ENCODE peak calls at places on chromosome 14, in six cellular contexts. M is GM23248, Z is PC-3, S is hepatocyte, B is HCT116, N is PC-9. K is an unnamed sample.

GRCh38 chr14:59267046-59267445 is 78.6 kb downstream of the DAAM1 start:
- DNase-seq in M (no peak), Z (no peak), S (no peak), B (no peak), N (no peak), K (no peak)

GRCh38 chr14:68607081-68607851 is 185.6 kb downstream of the ZFP36L1 start:
- DNase-seq in M (peak; percentile 31), Z (peak; percentile 50), S (peak; percentile 86), B (no peak), N (no peak), K (no peak)

GRCh38 chr14:101761881-101762529 is 496 bp downstream of the PPP2R5C start:
- DNase-seq in M (peak; percentile 68), Z (peak; percentile 21), S (peak; percentile 65), B (no peak), N (peak; percentile 57), K (peak; percentile 46)

GRCh38 chr14:52609445-52610044 is 56.9 kb downstream of the GPR137C start:
- DNase-seq in M (no peak), Z (no peak), S (no peak), B (no peak), N (no peak), K (no peak)

GRCh38 chr14:72186461-72187035 is 254.3 kb downstream of the RGS6 start:
- DNase-seq in M (no peak), Z (no peak), S (peak; percentile 35), B (no peak), N (no peak), K (no peak)

GRCh38 chr14:99733551-99734405 is 49.7 kb downstream of the CYP46A1 start:
- DNase-seq in M (no peak), Z (no peak), S (no peak), B (no peak), N (no peak), K (no peak)

GRCh38 chr14:75607842-75608640 is 29.6 kb downstream of the FLVCR2 start:
- DNase-seq in M (no peak), Z (no peak), S (no peak), B (no peak), N (no peak), K (no peak)

GRCh38 chr14:40252817-40253447 is 820.7 kb upstream of the FBXO33 start:
- DNase-seq in M (no peak), Z (peak; percentile 44), S (no peak), B (peak; percentile 7), N (no peak), K (peak; percentile 19)

GRCh38 chr14:99524091-99524661 is 43.0 kb downstream of the CCNK start:
- DNase-seq in M (no peak), Z (peak; percentile 22), S (no peak), B (no peak), N (no peak), K (no peak)

GRCh38 chr14:52175982-52176502 is 91.5 kb upstream of the PTGDR start:
- DNase-seq in M (no peak), Z (no peak), S (no peak), B (no peak), N (no peak), K (peak; percentile 87)

GRCh38 chr14:31880935-31881334 is 196.2 kb upstream of the ARHGAP5 start:
- DNase-seq in M (peak; percentile 96), Z (peak; percentile 84), S (peak; percentile 47), B (peak; percentile 12), N (peak; percentile 51), K (no peak)

GRCh38 chr14:58167891-58168290 is 15.9 kb upstream of the ARMH4 start:
- DNase-seq in M (no peak), Z (no peak), S (no peak), B (no peak), N (no peak), K (no peak)

GRCh38 chr14:80764496-80764895 is 177.0 kb downstream of the CEP128 start:
- DNase-seq in M (no peak), Z (peak; percentile 17), S (no peak), B (no peak), N (no peak), K (no peak)

GRCh38 chr14:44700184-44700583 is 193.1 kb upstream of the FSCB start:
- DNase-seq in M (no peak), Z (peak; percentile 86), S (peak; percentile 8), B (no peak), N (no peak), K (no peak)

GRCh38 chr14:75587388-75587787 is 9.0 kb downstream of the FLVCR2 start:
- DNase-seq in M (no peak), Z (no peak), S (no peak), B (no peak), N (no peak), K (no peak)

GRCh38 chr14:104360522-104360921 is 219.0 kb upstream of the C14orf180 start:
- DNase-seq in M (no peak), Z (no peak), S (no peak), B (no peak), N (no peak), K (no peak)

GRCh38 chr14:50835280-50835679 is 4.3 kb upstream of the NIN start:
- DNase-seq in M (peak; percentile 25), Z (no peak), S (no peak), B (no peak), N (no peak), K (peak; percentile 82)

GRCh38 chr14:104536942-104537612 is 42.5 kb upstream of the C14orf180 start:
- DNase-seq in M (peak; percentile 41), Z (peak; percentile 43), S (peak; percentile 82), B (peak; percentile 12), N (no peak), K (no peak)

DNA sequence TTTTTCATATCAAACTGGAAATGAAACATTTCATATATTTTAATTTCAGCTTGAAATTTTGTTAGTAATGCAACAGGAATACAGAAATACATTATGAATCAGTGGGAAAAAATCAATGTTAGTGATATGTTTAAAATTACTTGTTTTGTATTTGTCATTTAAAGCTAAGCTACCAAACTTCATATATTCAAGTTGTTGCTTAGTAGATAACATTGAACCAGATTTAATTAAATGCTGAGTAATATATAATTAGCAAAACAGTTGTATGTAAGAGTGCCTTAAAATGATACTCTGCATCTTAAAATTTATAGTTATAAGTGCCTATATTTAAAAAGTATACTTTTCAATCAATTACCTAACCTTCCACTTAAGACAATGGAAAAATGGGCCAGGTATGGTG is 5.0 kb downstream of the CHURC1 start:
- DNase-seq in M (peak; percentile 33), Z (no peak), S (no peak), B (no peak), N (no peak), K (no peak)
- H3K27ac ChIP-seq in M (peak overlapping the region; percentile 81), Z (no peak overlapping the region), S (no peak overlapping the region), B (no peak overlapping the region), N (no peak overlapping the region), K (no peak overlapping the region)

DNA sequence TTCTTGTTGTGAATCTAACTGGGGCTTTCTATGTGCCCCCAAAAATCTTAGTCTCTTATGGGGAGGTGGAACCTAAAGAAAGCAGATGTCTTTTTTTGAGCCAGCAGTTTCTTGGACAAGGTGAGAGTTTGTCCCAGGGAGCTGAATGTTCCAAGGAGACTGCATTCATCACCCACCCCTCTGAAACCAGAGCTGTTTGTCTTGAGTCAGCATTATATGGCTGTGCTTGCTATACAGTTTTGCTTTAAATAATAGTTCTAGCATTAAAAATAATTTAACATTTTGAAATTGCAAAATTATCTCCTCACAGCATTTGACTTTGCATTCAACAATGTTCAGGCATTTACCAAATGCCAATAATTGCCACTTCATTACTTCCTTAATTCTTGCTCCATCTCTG is 813.3 kb downstream of the BCL11B start:
- DNase-seq in M (no peak), Z (no peak), S (no peak), B (no peak), N (no peak), K (no peak)
- H3K9me2 ChIP-seq in M (no peaks in the 10 kb centered on the region), Z (no peaks in the 10 kb centered on the region), S (no peaks in the 10 kb centered on the region), B (no peaks in the 10 kb centered on the region), N (no peaks in the 10 kb centered on the region), K (no peaks in the 10 kb centered on the region)

GRCh38 chr14:106390401-106390800 is 864.0 kb downstream of the TMEM121 start:
- DNase-seq in M (no peak), Z (no peak), S (no peak), B (no peak), N (no peak), K (no peak)

GRCh38 chr14:106395460-106396050 is 869.2 kb downstream of the TMEM121 start:
- DNase-seq in M (no peak), Z (no peak), S (no peak), B (no peak), N (no peak), K (no peak)

GRCh38 chr14:106393742-106394141 is 867.4 kb downstream of the TMEM121 start:
- DNase-seq in M (no peak), Z (no peak), S (no peak), B (no peak), N (no peak), K (no peak)

GRCh38 chr14:106390947-106391346 is 864.6 kb downstream of the TMEM121 start:
- DNase-seq in M (no peak), Z (no peak), S (no peak), B (no peak), N (no peak), K (no peak)
- H3K9me3 ChIP-seq in M (no peaks in the 10 kb centered on the region), Z (peaks cover 7% of the 10 kb centered on the region), S (no peaks in the 10 kb centered on the region), B (peaks cover 7% of the 10 kb centered on the region), N (no peaks in the 10 kb centered on the region), K (no peaks in the 10 kb centered on the region)

GRCh38 chr14:91896419-91896818 is 29.1 kb upstream of the TC2N start:
- DNase-seq in M (no peak), Z (no peak), S (no peak), B (no peak), N (no peak), K (no peak)
- H3K27ac ChIP-seq in M (peak overlapping the region; percentile 82), Z (no peak overlapping the region), S (no peak overlapping the region), B (no peak overlapping the region), N (no peak overlapping the region), K (no peak overlapping the region)

K was measured in OCI-LY7.